ENCODE peak calls at places on chromosome 4, in six cellular contexts. One of them, this sample, is unnamed.
A peak's percentile ranks its signal among the peaks of the same experiment; 100 is the strongest.

GRCh38 chr4:125985856-125986255 is 671.1 kb downstream of the FAT4 start:
- DNase-seq in DMS79: no peak
- DNase-seq in non-pigmented ciliary epithelial cell: no peak
- DNase-seq in SHP77 treated with DMSO at 0.1 percent for 48 hours: no peak
- DNase-seq in H4: peak; percentile 47
- DNase-seq in HT1080: peak; percentile 13
- DNase-seq in this sample: no peak

GRCh38 chr4:30535255-30535654 is 184.9 kb upstream of the PCDH7 start:
- DNase-seq in DMS79: no peak
- DNase-seq in non-pigmented ciliary epithelial cell: no peak
- DNase-seq in SHP77 treated with DMSO at 0.1 percent for 48 hours: no peak
- DNase-seq in H4: no peak
- DNase-seq in HT1080: peak; percentile 38
- DNase-seq in this sample: no peak

GRCh38 chr4:43564107-43564506 is 671.6 kb downstream of the GRXCR1 start:
- DNase-seq in DMS79: no peak
- DNase-seq in non-pigmented ciliary epithelial cell: no peak
- DNase-seq in SHP77 treated with DMSO at 0.1 percent for 48 hours: no peak
- DNase-seq in H4: no peak
- DNase-seq in HT1080: no peak
- DNase-seq in this sample: no peak

GRCh38 chr4:13432453-13432852 is 51.7 kb downstream of the RAB28 start:
- DNase-seq in DMS79: no peak
- DNase-seq in non-pigmented ciliary epithelial cell: peak; percentile 13
- DNase-seq in SHP77 treated with DMSO at 0.1 percent for 48 hours: no peak
- DNase-seq in H4: no peak
- DNase-seq in HT1080: no peak
- DNase-seq in this sample: no peak

GRCh38 chr4:56505269-56506109 is at the start of gene ARL9:
- DNase-seq in DMS79: peak; percentile 60
- DNase-seq in non-pigmented ciliary epithelial cell: peak; percentile 23
- DNase-seq in SHP77 treated with DMSO at 0.1 percent for 48 hours: no peak
- DNase-seq in H4: no peak
- DNase-seq in HT1080: no peak
- DNase-seq in this sample: peak; percentile 31

GRCh38 chr4:15765910-15766703 is 12.0 kb upstream of the CD38 start:
- DNase-seq in DMS79: no peak
- DNase-seq in non-pigmented ciliary epithelial cell: no peak
- DNase-seq in SHP77 treated with DMSO at 0.1 percent for 48 hours: no peak
- DNase-seq in H4: peak; percentile 68
- DNase-seq in HT1080: peak; percentile 33
- DNase-seq in this sample: no peak

GRCh38 chr4:7052313-7052712 is 9.1 kb downstream of the TADA2B start:
- DNase-seq in DMS79: no peak
- DNase-seq in non-pigmented ciliary epithelial cell: no peak
- DNase-seq in SHP77 treated with DMSO at 0.1 percent for 48 hours: no peak
- DNase-seq in H4: no peak
- DNase-seq in HT1080: no peak
- DNase-seq in this sample: no peak

GRCh38 chr4:188918787-188919186 is 779.5 kb downstream of the TRIML1 start:
- DNase-seq in DMS79: no peak
- DNase-seq in non-pigmented ciliary epithelial cell: no peak
- DNase-seq in SHP77 treated with DMSO at 0.1 percent for 48 hours: no peak
- DNase-seq in H4: no peak
- DNase-seq in HT1080: no peak
- DNase-seq in this sample: no peak

GRCh38 chr4:10783351-10783750 is 98.8 kb upstream of the CLNK start:
- DNase-seq in DMS79: no peak
- DNase-seq in non-pigmented ciliary epithelial cell: peak; percentile 59
- DNase-seq in SHP77 treated with DMSO at 0.1 percent for 48 hours: no peak
- DNase-seq in H4: peak; percentile 54
- DNase-seq in HT1080: peak; percentile 87
- DNase-seq in this sample: no peak

GRCh38 chr4:33302298-33302697 is 2582.1 kb downstream of the PCDH7 start:
- DNase-seq in DMS79: no peak
- DNase-seq in non-pigmented ciliary epithelial cell: peak; percentile 34
- DNase-seq in SHP77 treated with DMSO at 0.1 percent for 48 hours: no peak
- DNase-seq in H4: peak; percentile 71
- DNase-seq in HT1080: peak; percentile 28
- DNase-seq in this sample: no peak